ENCODE peak calls at places on chromosomes 5 and 9, in seven cellular contexts. L is HepG2, D is astrocyte of the spinal cord, A is astrocyte of the cerebellum, H is testis, T is psoas muscle, I is GM23338. N is an unnamed sample.

GRCh38 chr9:93365427-93366118 is 85.9 kb upstream of the FAM120A start:
- DNase-seq in L (no peak), D (no peak), H (no peak), T (no peak), A (no peak), I (peak; percentile 75), N (no peak)

GRCh38 chr9:96383165-96383939 is at the start of gene SLC35D2:
- DNase-seq in I (peak; percentile 88), T (peak; percentile 71), L (peak; percentile 73), D (peak; percentile 51), A (no peak), H (peak; percentile 64), N (no peak)

GRCh38 chr9:76528056-76528455 is 69.1 kb downstream of the GCNT1 start:
- DNase-seq in L (no peak), I (no peak), A (no peak), H (no peak), D (no peak), T (no peak), N (peak; percentile 71)

GRCh38 chr5:16411741-16412455 is 53.7 kb downstream of the ZNF622 start:
- DNase-seq in H (no peak), D (no peak), A (no peak), T (no peak), I (no peak), L (no peak), N (no peak)

GRCh38 chr5:151259931-151260330 is 6.9 kb downstream of the GM2A start:
- DNase-seq in T (no peak), H (no peak), D (no peak), L (no peak), A (no peak), I (no peak), N (no peak)

GRCh38 chr9:127279717-127280285 is 15.2 kb downstream of the GARNL3 start:
- DNase-seq in A (no peak), I (no peak), L (peak; percentile 25), D (no peak), T (no peak), H (no peak), N (no peak)

GRCh38 chr9:115469826-115470225 is 351.9 kb upstream of the TNC start:
- DNase-seq in A (no peak), T (no peak), D (no peak), H (no peak), I (peak; percentile 33), L (no peak), N (peak; percentile 48)

GRCh38 chr9:114656301-114656700 is 1.3 kb downstream of the TEX53 start:
- DNase-seq in A (no peak), L (no peak), H (no peak), I (no peak), T (no peak), D (no peak), N (no peak)

GRCh38 chr9:95070549-95071021 is 246.9 kb downstream of the FANCC start:
- DNase-seq in D (no peak), H (peak; percentile 13), L (peak; percentile 82), A (no peak), I (no peak), T (peak; percentile 58), N (no peak)

GRCh38 chr5:122774519-122774860 is 390 bp upstream of the SNX2 start:
- DNase-seq in L (no peak), T (no peak), A (no peak), I (no peak), D (no peak), H (no peak), N (no peak)

GRCh38 chr5:122775713-122776084 is 819 bp downstream of the SNX2 start:
- DNase-seq in H (no peak), I (no peak), A (no peak), T (no peak), L (no peak), D (peak; percentile 33), N (no peak)

GRCh38 chr5:122778157-122778556 is 3.3 kb downstream of the SNX2 start:
- DNase-seq in L (no peak), I (no peak), T (no peak), A (no peak), D (no peak), H (no peak), N (no peak)

GRCh38 chr5:122774861-122775712 is at the start of gene SNX2:
- DNase-seq in D (peak; percentile 85), I (peak; percentile 96), L (peak; percentile 76), A (peak; percentile 55), H (peak; percentile 98), T (peak; percentile 97), N (peak; percentile 27)

GRCh38 chr5:122776143-122776542 is 1.3 kb downstream of the SNX2 start:
- DNase-seq in A (no peak), D (no peak), I (no peak), H (no peak), L (no peak), T (no peak), N (no peak)
- TF ChIP-seq CTCF in A (no peak), D (no peak), I (no peak), H (no peak), L (no peak), T (no peak), N (no peak)

GRCh38 chr9:132481467-132481866 is 71.5 kb downstream of the CFAP77 start:
- DNase-seq in D (no peak), I (peak; percentile 34), H (no peak), T (no peak), L (no peak), A (no peak), N (no peak)

GRCh38 chr9:132485454-132485853 is 75.4 kb downstream of the CFAP77 start:
- DNase-seq in H (no peak), T (no peak), D (no peak), L (no peak), A (no peak), I (no peak), N (no peak)

GRCh38 chr9:132478353-132478752 is 68.3 kb downstream of the CFAP77 start:
- DNase-seq in H (no peak), T (no peak), A (no peak), L (no peak), I (no peak), D (no peak), N (no peak)

GRCh38 chr9:132479733-132480132 is 69.7 kb downstream of the CFAP77 start:
- DNase-seq in T (no peak), L (no peak), D (no peak), A (no peak), H (no peak), I (no peak), N (no peak)

GRCh38 chr9:132482196-132482813 is 72.3 kb downstream of the CFAP77 start:
- DNase-seq in L (no peak), H (no peak), A (no peak), I (no peak), T (no peak), D (no peak), N (no peak)
- H3K4me3 ChIP-seq in L (no peak overlapping the region), H (no peak overlapping the region), A (no peak overlapping the region), I (no peak overlapping the region), T (no peak overlapping the region), D (no peak overlapping the region), N (no peak overlapping the region)

GRCh38 chr5:172548981-172549707 is 91.9 kb upstream of the NEURL1B start:
- DNase-seq in T (no peak), I (no peak), D (no peak), H (no peak), L (no peak), A (no peak), N (no peak)
- TF ChIP-seq CTCF in T (no peak), I (no peak), D (no peak), H (no peak), L (no peak), A (no peak), N (no peak)

GRCh38 chr9:125272697-125273096 is 11.1 kb downstream of the GAPVD1 start:
- DNase-seq in H (no peak), A (no peak), T (no peak), D (no peak), I (no peak), L (peak; percentile 90), N (no peak)
- H3K4me3 ChIP-seq in H (no peak overlapping the region), A (no peak overlapping the region), T (no peak overlapping the region), D (no peak overlapping the region), I (no peak overlapping the region), L (peak overlapping the region; percentile 40), N (no peak overlapping the region)

DNA sequence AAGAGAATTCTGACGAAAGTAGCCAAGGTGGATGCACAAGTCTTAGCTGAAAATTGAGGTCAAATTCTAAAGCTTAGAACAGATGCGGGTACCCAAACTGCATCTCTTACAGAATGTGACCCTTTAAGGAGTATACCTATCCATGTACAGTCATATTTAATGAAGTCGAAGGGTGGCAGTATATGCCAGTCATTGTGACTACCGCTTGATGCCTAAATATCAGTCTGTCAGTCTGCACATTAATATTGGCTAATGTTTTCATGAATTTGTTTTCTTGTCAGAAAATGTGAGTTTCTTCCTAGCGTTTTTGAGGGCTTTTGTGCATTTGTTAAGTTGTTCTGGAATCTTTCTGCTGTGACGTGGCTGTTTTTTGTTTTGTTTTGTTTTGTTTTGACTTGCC is 264.5 kb upstream of the ELAVL2 start:
- DNase-seq in T (no peak), L (no peak), I (no peak), D (no peak), A (no peak), H (no peak), N (no peak)
- TF ChIP-seq CTCF in T (no peak), L (no peak), I (no peak), D (no peak), A (no peak), H (no peak), N (no peak)

DNA sequence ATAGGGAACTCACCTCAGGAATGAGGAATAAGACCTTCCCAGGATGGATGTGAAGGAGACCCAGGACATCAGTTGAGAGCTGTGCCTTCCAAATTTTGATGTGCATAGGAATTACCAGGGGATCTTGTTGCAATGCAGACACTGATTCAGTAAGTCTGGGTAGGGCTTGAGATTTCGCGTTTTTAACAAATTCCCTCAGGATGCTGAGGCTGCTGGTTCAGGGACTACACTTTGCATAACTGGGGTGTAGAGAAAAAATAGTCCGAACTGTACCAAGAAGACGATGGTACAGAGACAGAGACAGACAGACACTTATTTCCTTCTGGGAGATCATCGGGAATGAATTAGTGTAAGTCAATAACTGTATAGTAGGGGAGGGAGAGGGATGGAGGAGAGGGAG is 82.3 kb upstream of the FREM1 start:
- DNase-seq in T (no peak), H (no peak), A (no peak), D (peak; percentile 6), I (no peak), L (no peak), N (no peak)
- H3K4me3 ChIP-seq in T (peak overlapping the region; percentile 83), H (peak overlapping the region; percentile 72), A (peak overlapping the region; percentile 53), D (peak overlapping the region; percentile 63), I (peak overlapping the region; percentile 77), L (no peak overlapping the region), N (peak overlapping the region; percentile 53)

N was measured in HFF-Myc.